ENCODE peak calls at places on chromosomes 1 and 21, in eight cellular contexts. B, Q, V, N, H, I, J and G are unnamed samples.

GRCh38 chr1:234125283-234125682 is 220.8 kb downstream of the SLC35F3 start:
- DNase-seq in B (no peak), Q (peak), V (no peak), N (peak), H (no peak), I (peak), J (no peak), G (no peak)

GRCh38 chr1:12220890-12221289 is 8.9 kb upstream of the VPS13D start:
- DNase-seq in B (no peak), Q (no peak), V (no peak), N (no peak), H (no peak), I (no peak), J (no peak), G (no peak)

GRCh38 chr21:37631319-37632117 is 264.9 kb downstream of the DYRK1A start:
- DNase-seq in B (no peak), Q (peak), V (no peak), N (no peak), H (no peak), I (no peak), J (no peak), G (no peak)

GRCh38 chr1:60765204-60765603 is 317.2 kb upstream of the NFIA start:
- DNase-seq in B (no peak), Q (no peak), V (no peak), N (peak), H (no peak), I (peak), J (no peak), G (no peak)

GRCh38 chr1:119372493-119373086 is 4.0 kb downstream of the HAO2 start:
- DNase-seq in B (no peak), Q (no peak), V (peak), N (peak), H (no peak), I (peak), J (no peak), G (no peak)

GRCh38 chr1:231986631-231987291 is 360.2 kb downstream of the DISC1 start:
- DNase-seq in B (no peak), Q (no peak), V (peak), N (no peak), H (no peak), I (no peak), J (no peak), G (no peak)

GRCh38 chr1:209849388-209849787 is 21.6 kb downstream of the UTP25 start:
- DNase-seq in B (no peak), Q (no peak), V (no peak), N (no peak), H (no peak), I (no peak), J (no peak), G (no peak)

GRCh38 chr1:184945034-184945433 is 29.3 kb downstream of the NIBAN1 start:
- DNase-seq in B (no peak), Q (peak), V (no peak), N (peak), H (no peak), I (no peak), J (no peak), G (no peak)

GRCh38 chr1:89980605-89981004 is 14.3 kb upstream of the ZNF326 start:
- DNase-seq in B (no peak), Q (no peak), V (no peak), N (no peak), H (no peak), I (peak), J (no peak), G (no peak)

GRCh38 chr1:23081376-23081775 is 62.1 kb downstream of the KDM1A start:
- DNase-seq in B (no peak), Q (no peak), V (no peak), N (no peak), H (no peak), I (no peak), J (no peak), G (no peak)

GRCh38 chr1:71014110-71014509 is 33.5 kb downstream of the PTGER3 start:
- DNase-seq in B (no peak), Q (no peak), V (no peak), N (peak), H (no peak), I (no peak), J (no peak), G (no peak)

GRCh38 chr1:100461222-100461621 is 76.7 kb upstream of the GPR88 start:
- DNase-seq in B (peak), Q (no peak), V (no peak), N (peak), H (no peak), I (peak), J (no peak), G (no peak)

GRCh38 chr1:6026095-6026809 is 19.4 kb upstream of the KCNAB2 start:
- DNase-seq in B (peak), Q (peak), V (no peak), N (peak), H (peak), I (peak), J (peak), G (peak)

GRCh38 chr1:151060241-151061011 is at the start of gene MLLT11:
- DNase-seq in B (peak), Q (peak), V (peak), N (peak), H (no peak), I (peak), J (no peak), G (no peak)

GRCh38 chr21:15444118-15444960 is 285.4 kb upstream of the USP25 start:
- DNase-seq in B (no peak), Q (no peak), V (peak), N (no peak), H (no peak), I (no peak), J (no peak), G (no peak)

GRCh38 chr1:75768021-75768420 is 18.0 kb upstream of the RABGGTB start:
- DNase-seq in B (no peak), Q (no peak), V (no peak), N (peak), H (no peak), I (no peak), J (no peak), G (no peak)

GRCh38 chr1:193014354-193014753 is 44.8 kb downstream of the UCHL5 start:
- DNase-seq in B (no peak), Q (no peak), V (no peak), N (peak), H (no peak), I (no peak), J (no peak), G (no peak)

GRCh38 chr1:2451744-2452582 is 24.1 kb upstream of the PLCH2 start:
- DNase-seq in B (no peak), Q (no peak), V (no peak), N (peak), H (no peak), I (no peak), J (no peak), G (no peak)

GRCh38 chr1:8274396-8274795 is 43.5 kb upstream of the SLC45A1 start:
- DNase-seq in B (no peak), Q (no peak), V (no peak), N (no peak), H (no peak), I (peak), J (no peak), G (no peak)

GRCh38 chr1:229058716-229059115 is 212.2 kb upstream of the RAB4A start:
- DNase-seq in B (no peak), Q (no peak), V (peak), N (no peak), H (no peak), I (peak), J (no peak), G (no peak)

GRCh38 chr1:199733125-199733524 is 294.4 kb upstream of the NR5A2 start:
- DNase-seq in B (no peak), Q (no peak), V (no peak), N (no peak), H (no peak), I (no peak), J (no peak), G (no peak)

GRCh38 chr1:11692899-11693590 is 1.5 kb downstream of the DRAXIN start:
- DNase-seq in B (no peak), Q (no peak), V (peak), N (peak), H (peak), I (no peak), J (peak), G (no peak)

GRCh38 chr21:37904879-37905278 is 11.4 kb downstream of the KCNJ6 start:
- DNase-seq in B (peak), Q (no peak), V (peak), N (peak), H (no peak), I (no peak), J (no peak), G (no peak)

GRCh38 chr1:14259191-14259757 is 339.2 kb upstream of the KAZN start:
- DNase-seq in B (peak), Q (no peak), V (peak), N (peak), H (no peak), I (no peak), J (no peak), G (no peak)

GRCh38 chr1:100631015-100631521 is 88.5 kb upstream of the VCAM1 start:
- DNase-seq in B (no peak), Q (no peak), V (no peak), N (peak), H (no peak), I (no peak), J (no peak), G (no peak)

GRCh38 chr1:68103006-68103545 is 52.6 kb upstream of the DIRAS3 start:
- DNase-seq in B (no peak), Q (no peak), V (no peak), N (no peak), H (no peak), I (peak), J (no peak), G (no peak)

GRCh38 chr1:168443899-168444298 is 99.9 kb downstream of the XCL2 start:
- DNase-seq in B (no peak), Q (no peak), V (no peak), N (no peak), H (peak), I (no peak), J (peak), G (no peak)